ENCODE peak calls at places on chromosomes 4 and X, in nine cellular contexts. One of them, this sample, is unnamed.

GRCh38 chr4:184617611-184618196 is 31.5 kb downstream of the CASP3 start:
- DNase-seq in PC-3: no peak
- DNase-seq in SK-N-SH: no peak
- DNase-seq in OCI-LY7: no peak
- DNase-seq in MM.1S: no peak
- DNase-seq in HCT116: no peak
- DNase-seq in neural progenitor cell: no peak
- DNase-seq in hepatocyte: no peak
- DNase-seq in GM23338: peak; percentile 81
- DNase-seq in this sample: no peak

GRCh38 chr4:138512766-138513165 is 270.6 kb upstream of the SLC7A11 start:
- DNase-seq in PC-3: no peak
- DNase-seq in SK-N-SH: no peak
- DNase-seq in OCI-LY7: no peak
- DNase-seq in MM.1S: no peak
- DNase-seq in HCT116: no peak
- DNase-seq in neural progenitor cell: no peak
- DNase-seq in hepatocyte: no peak
- DNase-seq in GM23338: no peak
- DNase-seq in this sample: no peak

GRCh38 chr4:8084031-8084660 is 74.5 kb downstream of the ABLIM2 start:
- DNase-seq in PC-3: no peak
- DNase-seq in SK-N-SH: no peak
- DNase-seq in OCI-LY7: no peak
- DNase-seq in MM.1S: no peak
- DNase-seq in HCT116: no peak
- DNase-seq in neural progenitor cell: no peak
- DNase-seq in hepatocyte: no peak
- DNase-seq in GM23338: no peak
- DNase-seq in this sample: no peak

GRCh38 chr4:124566030-124566429 is 146.5 kb downstream of the ANKRD50 start:
- DNase-seq in PC-3: no peak
- DNase-seq in SK-N-SH: no peak
- DNase-seq in OCI-LY7: no peak
- DNase-seq in MM.1S: no peak
- DNase-seq in HCT116: no peak
- DNase-seq in neural progenitor cell: no peak
- DNase-seq in hepatocyte: no peak
- DNase-seq in GM23338: no peak
- DNase-seq in this sample: no peak

GRCh38 chr4:11228575-11228974 is 200.1 kb downstream of the HS3ST1 start:
- DNase-seq in PC-3: peak; percentile 79
- DNase-seq in SK-N-SH: no peak
- DNase-seq in OCI-LY7: no peak
- DNase-seq in MM.1S: no peak
- DNase-seq in HCT116: no peak
- DNase-seq in neural progenitor cell: no peak
- DNase-seq in hepatocyte: no peak
- DNase-seq in GM23338: no peak
- DNase-seq in this sample: no peak

GRCh38 chr4:76306882-76307669 is 543 bp downstream of the STBD1 start:
- DNase-seq in PC-3: peak; percentile 49
- DNase-seq in SK-N-SH: peak; percentile 77
- DNase-seq in OCI-LY7: no peak
- DNase-seq in MM.1S: peak; percentile 66
- DNase-seq in HCT116: no peak
- DNase-seq in neural progenitor cell: peak; percentile 84
- DNase-seq in hepatocyte: peak; percentile 86
- DNase-seq in GM23338: peak; percentile 87
- DNase-seq in this sample: peak; percentile 90

GRCh38 chrX:38458071-38458470 is 103.3 kb upstream of the TSPAN7 start:
- DNase-seq in PC-3: no peak
- DNase-seq in SK-N-SH: no peak
- DNase-seq in OCI-LY7: no peak
- DNase-seq in MM.1S: peak; percentile 16
- DNase-seq in HCT116: no peak
- DNase-seq in neural progenitor cell: no peak
- DNase-seq in hepatocyte: peak; percentile 8
- DNase-seq in GM23338: peak; percentile 6
- DNase-seq in this sample: no peak

GRCh38 chr4:181504846-181505374 is 738.3 kb upstream of the TENM3 start:
- DNase-seq in PC-3: no peak
- DNase-seq in SK-N-SH: no peak
- DNase-seq in OCI-LY7: no peak
- DNase-seq in MM.1S: no peak
- DNase-seq in HCT116: no peak
- DNase-seq in neural progenitor cell: no peak
- DNase-seq in hepatocyte: no peak
- DNase-seq in GM23338: no peak
- DNase-seq in this sample: no peak

GRCh38 chr4:61011051-61011450 is 189.1 kb upstream of the ADGRL3 start:
- DNase-seq in PC-3: peak; percentile 61
- DNase-seq in SK-N-SH: no peak
- DNase-seq in OCI-LY7: no peak
- DNase-seq in MM.1S: no peak
- DNase-seq in HCT116: no peak
- DNase-seq in neural progenitor cell: no peak
- DNase-seq in hepatocyte: no peak
- DNase-seq in GM23338: no peak
- DNase-seq in this sample: no peak

GRCh38 chrX:54494970-54495813 is 842 bp downstream of the FGD1 start:
- DNase-seq in PC-3: peak; percentile 28
- DNase-seq in SK-N-SH: peak; percentile 73
- DNase-seq in OCI-LY7: no peak
- DNase-seq in MM.1S: no peak
- DNase-seq in HCT116: no peak
- DNase-seq in neural progenitor cell: peak; percentile 47
- DNase-seq in hepatocyte: peak; percentile 45
- DNase-seq in GM23338: peak; percentile 24
- DNase-seq in this sample: peak; percentile 61

GRCh38 chr4:40200881-40201797 is 4.3 kb downstream of the RHOH start:
- DNase-seq in PC-3: peak; percentile 37
- DNase-seq in SK-N-SH: peak; percentile 32
- DNase-seq in OCI-LY7: peak; percentile 75
- DNase-seq in MM.1S: peak; percentile 40
- DNase-seq in HCT116: no peak
- DNase-seq in neural progenitor cell: no peak
- DNase-seq in hepatocyte: no peak
- DNase-seq in GM23338: no peak
- DNase-seq in this sample: no peak

DNA sequence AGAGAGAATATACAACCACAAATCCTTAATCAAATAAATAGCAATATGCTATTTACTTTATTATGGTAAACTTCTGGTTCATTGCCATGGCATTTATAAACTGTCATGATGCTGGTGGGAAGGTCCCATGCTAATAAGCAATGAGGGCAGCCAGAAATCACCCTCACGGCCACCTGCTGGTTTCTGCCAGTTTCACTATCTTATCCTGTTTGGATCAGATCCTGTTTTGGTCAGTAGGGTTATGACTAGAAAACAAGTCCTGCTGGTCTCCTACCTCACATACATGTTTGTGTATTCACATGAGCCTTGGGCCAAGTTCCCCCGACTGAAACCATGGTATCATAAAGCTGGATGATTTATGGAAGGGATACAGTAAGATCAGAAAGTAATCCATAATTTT is 28.1 kb downstream of the XAGE5 start:
- DNase-seq in PC-3: peak; percentile 26
- DNase-seq in SK-N-SH: no peak
- DNase-seq in OCI-LY7: no peak
- DNase-seq in MM.1S: peak; percentile 8
- DNase-seq in HCT116: no peak
- DNase-seq in neural progenitor cell: no peak
- DNase-seq in hepatocyte: no peak
- DNase-seq in GM23338: peak; percentile 1
- DNase-seq in this sample: no peak
- TF ChIP-seq EZH2phosphoT487 in PC-3: no peak
- TF ChIP-seq EZH2phosphoT487 in SK-N-SH: no peak
- TF ChIP-seq EZH2phosphoT487 in OCI-LY7: no peak
- TF ChIP-seq EZH2phosphoT487 in MM.1S: no peak
- TF ChIP-seq EZH2phosphoT487 in HCT116: no peak
- TF ChIP-seq EZH2phosphoT487 in neural progenitor cell: no peak
- TF ChIP-seq EZH2phosphoT487 in hepatocyte: no peak
- TF ChIP-seq EZH2phosphoT487 in GM23338: no peak
- TF ChIP-seq EZH2phosphoT487 in this sample: no peak

GRCh38 chrX:48937065-48937907 is 18.5 kb upstream of the PIM2 start:
- DNase-seq in PC-3: no peak
- DNase-seq in SK-N-SH: no peak
- DNase-seq in OCI-LY7: peak; percentile 91
- DNase-seq in MM.1S: peak; percentile 94
- DNase-seq in HCT116: no peak
- DNase-seq in neural progenitor cell: peak; percentile 39
- DNase-seq in hepatocyte: no peak
- DNase-seq in GM23338: peak; percentile 56
- DNase-seq in this sample: peak; percentile 18

GRCh38 chrX:48938721-48939416 is 18.5 kb downstream of the OTUD5 start:
- DNase-seq in PC-3: no peak
- DNase-seq in SK-N-SH: no peak
- DNase-seq in OCI-LY7: peak; percentile 80
- DNase-seq in MM.1S: peak; percentile 96
- DNase-seq in HCT116: no peak
- DNase-seq in neural progenitor cell: no peak
- DNase-seq in hepatocyte: no peak
- DNase-seq in GM23338: no peak
- DNase-seq in this sample: no peak

GRCh38 chrX:48933757-48934156 is 14.9 kb upstream of the PIM2 start:
- DNase-seq in PC-3: no peak
- DNase-seq in SK-N-SH: no peak
- DNase-seq in OCI-LY7: no peak
- DNase-seq in MM.1S: peak; percentile 28
- DNase-seq in HCT116: no peak
- DNase-seq in neural progenitor cell: no peak
- DNase-seq in hepatocyte: no peak
- DNase-seq in GM23338: no peak
- DNase-seq in this sample: no peak

GRCh38 chrX:48936429-48937064 is 17.7 kb upstream of the PIM2 start:
- DNase-seq in PC-3: no peak
- DNase-seq in SK-N-SH: no peak
- DNase-seq in OCI-LY7: no peak
- DNase-seq in MM.1S: no peak
- DNase-seq in HCT116: no peak
- DNase-seq in neural progenitor cell: no peak
- DNase-seq in hepatocyte: no peak
- DNase-seq in GM23338: no peak
- DNase-seq in this sample: no peak

DNA sequence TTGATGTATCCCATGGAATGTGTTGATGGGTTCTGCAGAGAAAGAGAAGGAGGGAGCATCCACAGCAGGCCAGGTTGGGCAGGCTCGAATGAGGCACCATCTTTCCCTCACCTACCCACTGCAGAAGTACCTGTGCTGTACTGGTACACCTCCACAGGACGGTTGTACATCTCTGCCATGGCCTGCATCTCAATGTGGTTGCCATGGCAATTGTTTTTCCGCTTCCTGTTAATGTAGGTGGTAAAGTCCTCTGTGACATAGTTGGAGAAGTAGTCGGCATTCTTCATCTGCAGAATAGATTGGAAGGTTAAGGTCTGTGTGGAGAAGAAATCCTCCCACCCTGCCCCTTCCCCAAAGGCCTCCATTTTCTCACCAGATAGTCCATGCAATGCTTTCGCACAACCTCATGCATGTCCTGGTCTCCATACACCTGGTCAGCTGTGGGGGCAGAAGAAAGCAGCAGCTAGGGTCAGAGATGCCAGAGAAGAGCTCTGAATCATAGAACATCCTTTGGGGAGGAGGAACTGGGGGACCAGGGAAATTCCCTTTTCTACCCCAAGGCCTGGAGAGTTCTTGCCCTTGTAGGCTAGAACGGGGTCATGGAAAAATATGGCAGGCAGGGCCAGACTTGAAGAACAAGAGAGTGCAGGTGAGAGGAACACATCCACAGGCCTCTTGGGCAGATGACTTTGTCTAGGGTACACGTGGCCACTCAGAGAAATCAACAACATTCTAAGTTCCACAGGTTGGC is 15.9 kb upstream of the PIM2 start:
- DNase-seq in PC-3: no peak
- DNase-seq in SK-N-SH: no peak
- DNase-seq in OCI-LY7: no peak
- DNase-seq in MM.1S: no peak
- DNase-seq in HCT116: no peak
- DNase-seq in neural progenitor cell: no peak
- DNase-seq in hepatocyte: no peak
- DNase-seq in GM23338: no peak
- DNase-seq in this sample: no peak
- H3K4me2 ChIP-seq in PC-3: no peak overlapping the region
- H3K4me2 ChIP-seq in SK-N-SH: no peak overlapping the region
- H3K4me2 ChIP-seq in OCI-LY7: peak overlapping the region; percentile 30
- H3K4me2 ChIP-seq in MM.1S: no peak overlapping the region
- H3K4me2 ChIP-seq in HCT116: no peak overlapping the region
- H3K4me2 ChIP-seq in neural progenitor cell: no peak overlapping the region
- H3K4me2 ChIP-seq in hepatocyte: no peak overlapping the region
- H3K4me2 ChIP-seq in GM23338: no peak overlapping the region
- H3K4me2 ChIP-seq in this sample: no peak overlapping the region

GRCh38 chrX:96394566-96394965 is 290.1 kb upstream of the DIAPH2 start:
- DNase-seq in PC-3: peak; percentile 12
- DNase-seq in SK-N-SH: no peak
- DNase-seq in OCI-LY7: no peak
- DNase-seq in MM.1S: no peak
- DNase-seq in HCT116: no peak
- DNase-seq in neural progenitor cell: no peak
- DNase-seq in hepatocyte: no peak
- DNase-seq in GM23338: no peak
- DNase-seq in this sample: peak; percentile 34
- TF ChIP-seq EZH2phosphoT487 in PC-3: no peak
- TF ChIP-seq EZH2phosphoT487 in SK-N-SH: no peak
- TF ChIP-seq EZH2phosphoT487 in OCI-LY7: no peak
- TF ChIP-seq EZH2phosphoT487 in MM.1S: no peak
- TF ChIP-seq EZH2phosphoT487 in HCT116: no peak
- TF ChIP-seq EZH2phosphoT487 in neural progenitor cell: no peak
- TF ChIP-seq EZH2phosphoT487 in hepatocyte: no peak
- TF ChIP-seq EZH2phosphoT487 in GM23338: no peak
- TF ChIP-seq EZH2phosphoT487 in this sample: no peak

GRCh38 chrX:118528089-118528753 is 32.6 kb downstream of the DOCK11 start:
- DNase-seq in PC-3: no peak
- DNase-seq in SK-N-SH: no peak
- DNase-seq in OCI-LY7: peak; percentile 31
- DNase-seq in MM.1S: peak; percentile 56
- DNase-seq in HCT116: no peak
- DNase-seq in neural progenitor cell: no peak
- DNase-seq in hepatocyte: no peak
- DNase-seq in GM23338: no peak
- DNase-seq in this sample: no peak
- H3K4me2 ChIP-seq in PC-3: no peak overlapping the region
- H3K4me2 ChIP-seq in SK-N-SH: no peak overlapping the region
- H3K4me2 ChIP-seq in OCI-LY7: peak overlapping the region; percentile 94
- H3K4me2 ChIP-seq in MM.1S: peak overlapping the region; percentile 81
- H3K4me2 ChIP-seq in HCT116: no peak overlapping the region
- H3K4me2 ChIP-seq in neural progenitor cell: no peak overlapping the region
- H3K4me2 ChIP-seq in hepatocyte: no peak overlapping the region
- H3K4me2 ChIP-seq in GM23338: no peak overlapping the region
- H3K4me2 ChIP-seq in this sample: no peak overlapping the region

DNA sequence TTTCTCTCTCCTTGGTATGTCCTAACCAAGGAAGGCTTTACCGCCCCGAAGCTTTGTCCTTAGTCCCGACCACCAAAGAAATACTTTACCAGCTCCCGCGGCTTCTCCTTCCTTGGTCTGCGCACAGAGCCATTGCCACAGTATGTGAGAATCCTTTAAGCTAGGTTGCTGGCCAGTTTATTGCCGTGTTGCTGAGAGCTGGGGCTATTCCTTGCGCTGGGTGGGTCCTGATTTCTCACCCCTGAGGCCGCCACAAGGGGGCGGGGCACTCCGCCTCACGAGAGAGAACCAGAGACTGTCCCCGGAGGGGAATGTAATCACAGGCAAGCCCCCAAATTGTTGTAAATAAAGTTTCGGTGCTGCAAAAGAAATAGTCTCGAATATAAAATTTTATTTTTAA is 331.0 kb upstream of the PCDH10 start:
- DNase-seq in PC-3: no peak
- DNase-seq in SK-N-SH: peak; percentile 1
- DNase-seq in OCI-LY7: no peak
- DNase-seq in MM.1S: no peak
- DNase-seq in HCT116: no peak
- DNase-seq in neural progenitor cell: peak; percentile 47
- DNase-seq in hepatocyte: peak; percentile 31
- DNase-seq in GM23338: peak; percentile 81
- DNase-seq in this sample: no peak
- TF ChIP-seq EZH2phosphoT487 in PC-3: no peak
- TF ChIP-seq EZH2phosphoT487 in SK-N-SH: no peak
- TF ChIP-seq EZH2phosphoT487 in OCI-LY7: no peak
- TF ChIP-seq EZH2phosphoT487 in MM.1S: no peak
- TF ChIP-seq EZH2phosphoT487 in HCT116: no peak
- TF ChIP-seq EZH2phosphoT487 in neural progenitor cell: no peak
- TF ChIP-seq EZH2phosphoT487 in hepatocyte: no peak
- TF ChIP-seq EZH2phosphoT487 in GM23338: no peak
- TF ChIP-seq EZH2phosphoT487 in this sample: no peak

This sample was measured in GM23248.